ENCODE peak calls at places on chromosomes 1 and 21, in four cellular contexts. G, L, R and D are unnamed samples. For H3K9me3, the result is how much of the 10 kb centered on the place peaks cover.

GRCh38 chr1:201999625-202000238 is 10.7 kb upstream of the ELF3 start:
- DNase-seq in R (peak), G (peak), L (no peak), D (no peak)

GRCh38 chr1:236394905-236395779 is 1.1 kb downstream of the EDARADD start:
- DNase-seq in R (peak), G (peak), L (no peak), D (peak)

GRCh38 chr1:154471304-154471703 is 30.7 kb upstream of the TDRD10 start:
- DNase-seq in R (no peak), G (no peak), L (no peak), D (peak)

GRCh38 chr1:20400341-20401177 is 85.5 kb downstream of the CAMK2N1 start:
- DNase-seq in L (no peak), G (peak), R (peak), D (no peak)

GRCh38 chr1:17572264-17572985 is 32.9 kb downstream of the ARHGEF10L start:
- DNase-seq in G (no peak), R (peak), L (no peak), D (peak)

GRCh38 chr1:24636661-24637357 is 6.3 kb upstream of the SRRM1 start:
- DNase-seq in R (no peak), L (no peak), G (no peak), D (no peak)

GRCh38 chr1:11990303-11991032 is 10.2 kb downstream of the MFN2 start:
- DNase-seq in L (peak), R (no peak), G (peak), D (no peak)

GRCh38 chr21:14453339-14453738 is 70.4 kb upstream of the HSPA13 start:
- DNase-seq in L (no peak), G (no peak), R (no peak), D (peak)

GRCh38 chr1:244768186-244768585 is 67.3 kb upstream of the COX20 start:
- DNase-seq in R (no peak), G (peak), L (no peak), D (no peak)

GRCh38 chr1:165851034-165851658 is 23.7 kb downstream of the UCK2 start:
- DNase-seq in R (no peak), G (peak), L (no peak), D (no peak)

DNA sequence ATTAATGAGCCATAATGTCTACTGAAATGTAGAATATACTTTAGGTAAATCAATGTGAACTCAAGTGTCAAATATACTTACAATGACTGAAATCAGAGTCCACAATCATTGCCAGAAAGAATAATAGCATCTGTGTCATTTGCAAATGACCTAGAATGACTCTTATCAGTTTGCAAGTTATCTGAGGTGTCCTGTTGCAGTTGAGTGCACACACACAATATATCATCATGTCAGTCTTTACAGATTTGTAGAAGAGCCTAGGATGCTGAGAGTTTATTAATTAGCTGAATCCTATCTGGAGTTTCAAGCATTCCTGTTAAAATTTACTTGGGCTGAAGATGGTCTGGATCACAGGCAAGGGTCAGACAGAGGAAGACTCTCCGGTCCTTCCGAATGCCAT is 324.0 kb upstream of the GREM2 start:
- DNase-seq in L (no peak), R (no peak), G (no peak), D (no peak)
- H3K9me3 ChIP-seq in L (under half), R (under half), G (under half), D (under half)

DNA sequence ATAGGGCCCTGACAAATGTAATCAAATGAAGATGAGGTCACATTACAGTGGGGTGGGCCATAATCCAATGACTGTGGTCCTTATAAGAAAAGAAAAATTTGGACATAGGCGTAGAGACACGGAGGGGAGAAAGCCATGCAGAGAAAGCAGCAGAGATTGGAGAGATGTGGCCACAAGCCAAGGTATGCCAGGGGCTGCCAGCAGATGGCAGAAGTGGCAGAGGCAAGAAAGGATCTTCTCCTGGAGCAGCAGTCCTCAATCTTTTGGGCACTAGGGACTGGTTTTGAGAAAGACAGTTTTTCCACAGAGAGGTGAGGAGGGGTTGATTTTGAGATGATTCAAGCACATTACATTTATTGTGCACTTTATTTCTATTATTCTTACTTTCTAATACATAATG is 355.1 kb downstream of the NPHP4 start:
- DNase-seq in G (no peak), R (peak), L (no peak), D (peak)
- H3K9me3 ChIP-seq in G (under half), R (under half), L (under half), D (under half)

DNA sequence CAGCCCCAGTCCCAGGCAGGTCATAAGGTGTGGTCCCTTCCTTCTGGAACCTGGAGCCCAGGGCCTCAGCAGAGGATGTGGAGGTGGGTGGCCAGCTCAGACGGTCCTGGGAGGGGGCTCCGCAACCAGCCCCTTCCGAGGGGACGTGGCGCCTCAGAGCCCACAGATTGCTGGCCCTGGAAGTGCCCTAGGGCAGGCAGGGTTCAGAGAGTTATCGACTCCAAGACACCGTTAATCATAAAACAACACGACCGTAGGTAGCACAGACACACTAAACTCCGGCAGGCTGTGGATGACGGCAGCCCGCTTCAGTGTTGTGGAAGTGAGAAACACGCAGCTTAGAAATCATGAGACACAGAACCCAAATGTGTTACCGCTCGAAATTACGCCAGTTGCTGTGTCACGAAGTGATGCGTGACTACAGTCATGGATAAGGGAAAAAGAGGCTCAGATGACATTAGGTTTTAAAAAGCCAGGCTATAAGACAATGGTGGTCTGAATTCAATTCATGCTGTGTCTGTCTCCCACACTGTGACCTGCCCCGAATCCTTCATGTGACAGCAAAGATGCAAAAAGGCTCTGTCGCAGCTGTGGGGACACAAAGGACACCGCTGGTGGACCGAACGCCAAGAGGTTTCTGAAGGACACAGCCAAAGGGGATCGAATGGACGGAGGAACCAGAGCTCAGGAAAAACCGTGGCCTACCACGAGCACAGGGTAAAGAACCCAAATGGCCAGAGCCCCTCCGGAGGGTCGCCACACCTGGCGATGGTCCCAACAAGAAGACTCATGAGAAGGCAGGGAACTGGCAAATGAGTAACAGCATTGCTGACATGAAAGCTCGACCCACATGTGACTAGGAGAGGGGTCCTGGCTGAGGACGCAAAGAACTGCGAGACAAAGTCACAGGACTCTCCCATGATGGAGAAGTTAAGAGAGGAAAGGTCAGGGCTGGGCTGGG is 1.7 kb upstream of the SUMO3 start:
- DNase-seq in L (no peak), R (no peak), G (no peak), D (peak)
- H3K9me3 ChIP-seq in L (under half), R (under half), G (under half), D (under half)

DNA sequence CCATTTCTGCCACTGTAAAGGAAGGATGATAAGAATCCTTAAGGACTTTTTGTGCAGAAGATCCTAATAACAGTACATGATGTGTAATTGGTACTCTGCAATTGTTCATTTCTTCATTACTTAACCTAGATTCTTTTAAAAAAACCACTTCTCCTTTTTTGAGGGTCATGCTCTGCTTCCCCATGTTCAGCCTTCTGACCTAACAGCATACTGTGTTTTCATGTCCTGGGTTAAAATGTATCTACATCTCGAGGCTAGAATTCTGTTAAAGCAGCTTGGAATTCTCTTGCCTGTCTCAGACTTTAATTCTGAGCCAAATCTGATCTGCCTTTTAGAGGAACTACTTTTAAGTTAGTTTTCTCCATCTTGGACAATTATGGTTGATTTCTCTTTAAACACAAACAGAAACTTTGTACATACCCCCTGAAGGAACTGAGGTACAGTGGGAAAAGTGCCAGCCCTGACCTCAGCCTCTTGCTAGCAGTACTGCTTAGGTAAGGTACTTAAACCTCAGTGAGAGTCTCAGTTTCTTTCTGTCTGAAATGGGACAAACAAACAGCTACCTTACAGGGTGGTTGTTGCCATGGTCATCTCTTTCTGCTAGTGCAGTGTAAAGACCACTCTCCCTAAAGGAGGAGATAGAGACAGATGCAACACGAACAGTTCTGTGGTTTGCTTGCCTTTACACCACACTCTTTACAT is 103.2 kb upstream of the DYNLT5 start:
- DNase-seq in L (peak), G (no peak), R (no peak), D (no peak)
- H3K9me3 ChIP-seq in L (under half), G (under half), R (under half), D (under half)

GRCh38 chr1:44170281-44170823 is 28.9 kb upstream of the KLF18 start:
- DNase-seq in R (no peak), G (peak), L (no peak), D (no peak)

DNA sequence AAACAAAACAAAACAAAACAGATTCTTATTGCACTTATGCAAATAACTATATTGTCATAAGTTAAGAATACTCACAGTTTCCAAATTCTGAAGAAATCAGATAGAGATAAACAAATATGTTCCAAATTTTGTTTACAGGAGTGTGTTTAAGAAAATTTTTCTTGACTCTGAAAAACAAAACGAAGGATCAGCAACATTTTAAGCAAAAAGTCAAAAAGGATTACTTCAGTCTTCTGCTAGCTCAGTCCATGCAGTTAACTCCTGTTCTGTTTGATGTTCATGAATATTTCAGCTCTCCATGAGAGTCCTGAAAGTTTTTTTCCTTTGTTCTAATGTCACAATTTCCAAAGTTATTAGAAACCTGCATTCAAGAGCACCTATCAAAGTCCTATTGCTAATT is 33.2 kb upstream of the KLF18 start:
- DNase-seq in G (no peak), R (no peak), L (no peak), D (no peak)
- H3K9me3 ChIP-seq in G (under half), R (under half), L (under half), D (under half)